ENCODE peak calls at places on chromosome 15, in four cellular contexts. P, R, F and Y are unnamed samples.

GRCh38 chr15:70246623-70247200 is 149.0 kb upstream of the TLE3 start:
- DNase-seq in P (no peak), R (no peak), F (no peak), Y (no peak)

GRCh38 chr15:91866971-91867372 is 13.5 kb downstream of the SLCO3A1 start:
- DNase-seq in P (no peak), R (no peak), F (no peak), Y (no peak)

GRCh38 chr15:31345606-31346366 is 19.2 kb downstream of the KLF13 start:
- DNase-seq in P (no peak), R (no peak), F (no peak), Y (no peak)

GRCh38 chr15:39920510-39921273 is 626 bp upstream of the GPR176 start:
- DNase-seq in P (peak; percentile 86), R (peak; percentile 53), F (peak; percentile 54), Y (peak; percentile 75)

GRCh38 chr15:66702770-66703539 is 919 bp downstream of the SMAD6 start:
- DNase-seq in P (peak; percentile 12), R (no peak), F (no peak), Y (no peak)

GRCh38 chr15:65263313-65263712 is 23.4 kb downstream of the PARP16 start:
- DNase-seq in P (no peak), R (no peak), F (no peak), Y (no peak)

GRCh38 chr15:93801206-93801605 is 430.2 kb upstream of the MCTP2 start:
- DNase-seq in P (no peak), R (no peak), F (no peak), Y (no peak)

GRCh38 chr15:81050806-81051205 is 50.1 kb downstream of the TLNRD1 start:
- DNase-seq in P (no peak), R (no peak), F (no peak), Y (no peak)

GRCh38 chr15:83064859-83065258 is 2.2 kb downstream of the BTBD1 start:
- DNase-seq in P (no peak), R (no peak), F (no peak), Y (no peak)

GRCh38 chr15:97521894-97522293 is 438.6 kb upstream of the ARRDC4 start:
- DNase-seq in P (no peak), R (no peak), F (no peak), Y (no peak)

GRCh38 chr15:76206325-76206976 is 104.8 kb downstream of the ETFA start:
- DNase-seq in P (no peak), R (no peak), F (peak; percentile 53), Y (peak; percentile 49)